ENCODE peak calls at places on chromosomes 1 and 21, in nine cellular contexts. One of them, this sample, is unnamed.

GRCh38 chr1:245657371-245657770 is 502.6 kb downstream of the KIF26B start:
- DNase-seq in uterus: no peak
- DNase-seq in heart left ventricle: no peak
- DNase-seq in right lobe of liver: no peak
- DNase-seq in tibial nerve: no peak
- DNase-seq in testis: no peak
- DNase-seq in esophagus squamous epithelium: no peak
- DNase-seq in gastrocnemius medialis: no peak
- DNase-seq in ovary: no peak
- DNase-seq in this sample: no peak

GRCh38 chr1:31980835-31981782 is 32.6 kb upstream of the KHDRBS1 start:
- DNase-seq in gastrocnemius medialis: no peak
- DNase-seq in esophagus squamous epithelium: no peak
- DNase-seq in heart left ventricle: no peak
- DNase-seq in uterus: no peak
- DNase-seq in right lobe of liver: no peak
- DNase-seq in testis: no peak
- DNase-seq in ovary: no peak
- DNase-seq in tibial nerve: no peak
- DNase-seq in this sample: no peak

GRCh38 chr1:150010388-150011115 is at the start of gene OTUD7B:
- DNase-seq in esophagus squamous epithelium: peak; percentile 9
- DNase-seq in gastrocnemius medialis: peak; percentile 91
- DNase-seq in tibial nerve: peak; percentile 75
- DNase-seq in ovary: peak; percentile 94
- DNase-seq in heart left ventricle: peak; percentile 89
- DNase-seq in right lobe of liver: peak; percentile 91
- DNase-seq in uterus: peak; percentile 91
- DNase-seq in testis: peak; percentile 89
- DNase-seq in this sample: peak; percentile 94

GRCh38 chr1:156152628-156153027 is 757 bp upstream of the SEMA4A start:
- DNase-seq in esophagus squamous epithelium: no peak
- DNase-seq in ovary: no peak
- DNase-seq in gastrocnemius medialis: no peak
- DNase-seq in tibial nerve: no peak
- DNase-seq in heart left ventricle: no peak
- DNase-seq in testis: no peak
- DNase-seq in right lobe of liver: no peak
- DNase-seq in uterus: no peak
- DNase-seq in this sample: no peak

GRCh38 chr1:229344139-229344538 is 1.3 kb upstream of the CCSAP start:
- DNase-seq in uterus: no peak
- DNase-seq in esophagus squamous epithelium: no peak
- DNase-seq in ovary: no peak
- DNase-seq in right lobe of liver: no peak
- DNase-seq in gastrocnemius medialis: no peak
- DNase-seq in heart left ventricle: no peak
- DNase-seq in tibial nerve: no peak
- DNase-seq in testis: no peak
- DNase-seq in this sample: no peak

GRCh38 chr21:43881918-43882317 is 16.9 kb downstream of the AGPAT3 start:
- DNase-seq in ovary: peak; percentile 19
- DNase-seq in gastrocnemius medialis: no peak
- DNase-seq in heart left ventricle: no peak
- DNase-seq in tibial nerve: no peak
- DNase-seq in testis: no peak
- DNase-seq in right lobe of liver: no peak
- DNase-seq in esophagus squamous epithelium: no peak
- DNase-seq in uterus: no peak
- DNase-seq in this sample: no peak

GRCh38 chr1:241707442-241707841 is 55.4 kb downstream of the WDR64 start:
- DNase-seq in uterus: no peak
- DNase-seq in esophagus squamous epithelium: no peak
- DNase-seq in ovary: no peak
- DNase-seq in tibial nerve: no peak
- DNase-seq in testis: no peak
- DNase-seq in right lobe of liver: no peak
- DNase-seq in heart left ventricle: no peak
- DNase-seq in gastrocnemius medialis: no peak
- DNase-seq in this sample: no peak

GRCh38 chr1:175548774-175549173 is 194.6 kb downstream of the TNR start:
- DNase-seq in uterus: no peak
- DNase-seq in right lobe of liver: no peak
- DNase-seq in heart left ventricle: no peak
- DNase-seq in esophagus squamous epithelium: no peak
- DNase-seq in testis: no peak
- DNase-seq in gastrocnemius medialis: no peak
- DNase-seq in tibial nerve: no peak
- DNase-seq in ovary: no peak
- DNase-seq in this sample: no peak

GRCh38 chr1:170881268-170882265 is 53.8 kb upstream of the MROH9 start:
- DNase-seq in right lobe of liver: no peak
- DNase-seq in testis: peak; percentile 31
- DNase-seq in esophagus squamous epithelium: no peak
- DNase-seq in heart left ventricle: no peak
- DNase-seq in gastrocnemius medialis: no peak
- DNase-seq in uterus: no peak
- DNase-seq in ovary: no peak
- DNase-seq in tibial nerve: peak; percentile 32
- DNase-seq in this sample: no peak

GRCh38 chr1:89041055-89041707 is 18.5 kb upstream of the GBP3 start:
- DNase-seq in testis: no peak
- DNase-seq in gastrocnemius medialis: no peak
- DNase-seq in uterus: no peak
- DNase-seq in ovary: no peak
- DNase-seq in heart left ventricle: no peak
- DNase-seq in esophagus squamous epithelium: no peak
- DNase-seq in tibial nerve: no peak
- DNase-seq in right lobe of liver: no peak
- DNase-seq in this sample: no peak

DNA sequence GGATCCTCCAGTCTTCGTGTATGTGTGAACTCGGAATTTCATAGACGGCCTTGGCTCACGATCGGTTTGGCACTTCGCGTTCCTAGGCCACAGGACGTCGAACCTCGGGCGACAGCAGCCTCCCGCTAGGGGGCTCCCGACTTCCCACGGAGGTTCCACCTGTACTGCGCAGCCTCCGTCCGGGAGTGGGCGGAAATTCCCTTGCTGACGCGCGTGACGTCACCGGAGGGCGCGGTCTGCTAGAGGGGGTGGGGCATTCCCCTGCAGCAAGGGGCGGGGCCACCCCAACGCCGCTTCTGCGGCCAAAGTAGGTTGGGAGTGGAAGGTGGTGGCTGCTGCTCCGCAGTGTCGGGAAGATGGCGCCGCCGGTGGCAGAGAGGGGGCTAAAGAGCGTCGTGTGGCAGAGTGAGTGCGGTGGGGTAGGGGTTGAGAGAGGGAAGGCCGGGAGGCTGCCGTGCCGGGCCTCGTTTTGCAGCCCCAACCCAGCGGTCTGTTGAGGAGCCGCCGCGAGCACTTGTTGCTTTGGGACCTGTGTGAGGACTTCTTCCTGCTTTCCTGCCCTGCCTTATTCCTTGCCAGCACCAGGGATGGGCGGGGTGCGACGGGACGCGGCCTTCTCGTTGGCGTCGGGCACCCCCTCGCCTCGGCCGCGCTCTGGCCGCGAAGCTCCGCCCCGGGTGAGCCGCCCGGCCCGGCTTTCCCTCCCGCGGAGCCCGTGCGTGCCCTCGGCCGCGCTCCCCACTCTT is at the start of gene STXBP3:
- DNase-seq in tibial nerve: peak; percentile 98
- DNase-seq in gastrocnemius medialis: peak; percentile 98
- DNase-seq in heart left ventricle: peak; percentile 99
- DNase-seq in ovary: peak; percentile 100
- DNase-seq in right lobe of liver: peak; percentile 100
- DNase-seq in testis: peak; percentile 98
- DNase-seq in uterus: peak; percentile 99
- DNase-seq in esophagus squamous epithelium: peak; percentile 92
- DNase-seq in this sample: peak; percentile 99
- TF ChIP-seq POLR2A in tibial nerve: peak; percentile 100
- TF ChIP-seq POLR2A in gastrocnemius medialis: peak; percentile 91
- TF ChIP-seq POLR2A in heart left ventricle: peak; percentile 98
- TF ChIP-seq POLR2A in ovary: peak; percentile 96
- TF ChIP-seq POLR2A in right lobe of liver: peak; percentile 98
- TF ChIP-seq POLR2A in testis: peak; percentile 98
- TF ChIP-seq POLR2A in uterus: peak; percentile 99
- TF ChIP-seq POLR2A in esophagus squamous epithelium: peak; percentile 100
- TF ChIP-seq POLR2A in this sample: peak; percentile 98

GRCh38 chr21:32413697-32414578 is 1.4 kb downstream of the EVA1C start:
- DNase-seq in tibial nerve: peak; percentile 43
- DNase-seq in heart left ventricle: no peak
- DNase-seq in esophagus squamous epithelium: no peak
- DNase-seq in ovary: no peak
- DNase-seq in gastrocnemius medialis: no peak
- DNase-seq in testis: peak; percentile 46
- DNase-seq in uterus: peak; percentile 64
- DNase-seq in right lobe of liver: no peak
- DNase-seq in this sample: peak; percentile 41

GRCh38 chr21:32412998-32413504 is 545 bp downstream of the EVA1C start:
- DNase-seq in heart left ventricle: peak; percentile 45
- DNase-seq in gastrocnemius medialis: peak; percentile 29
- DNase-seq in esophagus squamous epithelium: no peak
- DNase-seq in tibial nerve: peak; percentile 41
- DNase-seq in ovary: peak; percentile 69
- DNase-seq in right lobe of liver: peak; percentile 57
- DNase-seq in testis: peak; percentile 57
- DNase-seq in uterus: peak; percentile 61
- DNase-seq in this sample: peak; percentile 55

GRCh38 chr21:32411366-32412161 is 942 bp upstream of the EVA1C start:
- DNase-seq in tibial nerve: peak; percentile 90
- DNase-seq in right lobe of liver: peak; percentile 88
- DNase-seq in heart left ventricle: peak; percentile 91
- DNase-seq in gastrocnemius medialis: peak; percentile 83
- DNase-seq in testis: peak; percentile 93
- DNase-seq in ovary: peak; percentile 98
- DNase-seq in esophagus squamous epithelium: peak; percentile 10
- DNase-seq in uterus: peak; percentile 93
- DNase-seq in this sample: peak; percentile 86

GRCh38 chr21:32410916-32411315 is 1.6 kb upstream of the EVA1C start:
- DNase-seq in right lobe of liver: no peak
- DNase-seq in gastrocnemius medialis: no peak
- DNase-seq in tibial nerve: no peak
- DNase-seq in uterus: no peak
- DNase-seq in ovary: no peak
- DNase-seq in heart left ventricle: no peak
- DNase-seq in esophagus squamous epithelium: no peak
- DNase-seq in testis: no peak
- DNase-seq in this sample: no peak

GRCh38 chr21:32412162-32412997 is at the start of gene EVA1C:
- DNase-seq in heart left ventricle: peak; percentile 77
- DNase-seq in testis: peak; percentile 60
- DNase-seq in gastrocnemius medialis: peak; percentile 39
- DNase-seq in tibial nerve: peak; percentile 49
- DNase-seq in ovary: peak; percentile 86
- DNase-seq in right lobe of liver: peak; percentile 75
- DNase-seq in uterus: peak; percentile 77
- DNase-seq in esophagus squamous epithelium: no peak
- DNase-seq in this sample: peak; percentile 75
- TF ChIP-seq POLR2A in heart left ventricle: peak; percentile 33
- TF ChIP-seq POLR2A in testis: no peak
- TF ChIP-seq POLR2A in gastrocnemius medialis: peak; percentile 41
- TF ChIP-seq POLR2A in tibial nerve: peak; percentile 70
- TF ChIP-seq POLR2A in ovary: peak; percentile 28
- TF ChIP-seq POLR2A in right lobe of liver: peak; percentile 36
- TF ChIP-seq POLR2A in uterus: peak; percentile 76
- TF ChIP-seq POLR2A in esophagus squamous epithelium: no peak
- TF ChIP-seq POLR2A in this sample: no peak

GRCh38 chr1:66393586-66394334 is 140.2 kb upstream of the SGIP1 start:
- DNase-seq in testis: no peak
- DNase-seq in uterus: no peak
- DNase-seq in tibial nerve: no peak
- DNase-seq in right lobe of liver: no peak
- DNase-seq in esophagus squamous epithelium: no peak
- DNase-seq in heart left ventricle: no peak
- DNase-seq in gastrocnemius medialis: no peak
- DNase-seq in ovary: no peak
- DNase-seq in this sample: no peak

GRCh38 chr1:66397192-66397591 is 136.8 kb upstream of the SGIP1 start:
- DNase-seq in right lobe of liver: no peak
- DNase-seq in uterus: no peak
- DNase-seq in testis: no peak
- DNase-seq in heart left ventricle: no peak
- DNase-seq in tibial nerve: no peak
- DNase-seq in gastrocnemius medialis: no peak
- DNase-seq in esophagus squamous epithelium: no peak
- DNase-seq in ovary: no peak
- DNase-seq in this sample: no peak

GRCh38 chr1:66394603-66395002 is 139.3 kb upstream of the SGIP1 start:
- DNase-seq in heart left ventricle: no peak
- DNase-seq in right lobe of liver: no peak
- DNase-seq in gastrocnemius medialis: no peak
- DNase-seq in testis: no peak
- DNase-seq in uterus: no peak
- DNase-seq in tibial nerve: no peak
- DNase-seq in ovary: no peak
- DNase-seq in esophagus squamous epithelium: no peak
- DNase-seq in this sample: no peak

GRCh38 chr1:66395202-66396061 is 138.5 kb upstream of the SGIP1 start:
- DNase-seq in ovary: no peak
- DNase-seq in gastrocnemius medialis: no peak
- DNase-seq in testis: peak; percentile 27
- DNase-seq in heart left ventricle: no peak
- DNase-seq in tibial nerve: no peak
- DNase-seq in esophagus squamous epithelium: no peak
- DNase-seq in uterus: no peak
- DNase-seq in right lobe of liver: no peak
- DNase-seq in this sample: no peak

DNA sequence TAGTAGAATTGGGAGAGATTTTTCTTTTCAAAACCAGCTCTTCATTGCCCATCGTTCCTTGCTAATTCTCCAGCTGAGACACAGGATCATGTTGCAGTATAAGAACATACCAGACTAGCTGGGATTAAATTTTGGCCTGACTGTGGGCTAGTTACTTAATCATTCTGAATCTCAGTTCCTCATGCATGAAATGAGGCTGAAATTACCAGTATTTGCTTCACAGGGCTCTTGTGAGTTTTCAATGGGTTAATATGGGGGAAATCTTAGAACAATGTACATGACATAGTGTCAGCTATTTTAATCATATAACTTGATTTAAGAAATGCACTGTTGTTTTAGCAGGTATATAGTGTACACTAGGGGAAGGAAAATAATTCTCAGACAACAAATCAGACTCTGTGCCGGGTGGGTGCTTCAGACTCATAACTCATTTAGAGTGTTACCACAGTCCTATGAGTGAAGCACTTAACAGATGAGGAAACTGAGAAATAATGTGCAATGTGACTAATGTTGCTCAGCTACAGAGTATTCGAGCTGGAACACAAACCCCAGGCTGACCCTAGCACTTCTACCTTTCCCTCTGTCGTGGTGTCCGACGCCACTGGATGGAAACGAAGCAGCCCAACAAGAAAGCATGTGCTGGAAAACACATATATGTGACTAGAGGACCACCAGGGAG is 137.6 kb upstream of the SGIP1 start:
- DNase-seq in testis: no peak
- DNase-seq in ovary: no peak
- DNase-seq in heart left ventricle: no peak
- DNase-seq in right lobe of liver: no peak
- DNase-seq in esophagus squamous epithelium: no peak
- DNase-seq in uterus: no peak
- DNase-seq in tibial nerve: no peak
- DNase-seq in gastrocnemius medialis: no peak
- DNase-seq in this sample: no peak
- TF ChIP-seq POLR2A in testis: no peak
- TF ChIP-seq POLR2A in ovary: no peak
- TF ChIP-seq POLR2A in heart left ventricle: no peak
- TF ChIP-seq POLR2A in right lobe of liver: no peak
- TF ChIP-seq POLR2A in esophagus squamous epithelium: no peak
- TF ChIP-seq POLR2A in uterus: no peak
- TF ChIP-seq POLR2A in tibial nerve: no peak
- TF ChIP-seq POLR2A in gastrocnemius medialis: no peak
- TF ChIP-seq POLR2A in this sample: no peak

GRCh38 chr1:12480748-12481362 is 137.2 kb downstream of the DHRS3 start:
- DNase-seq in tibial nerve: no peak
- DNase-seq in esophagus squamous epithelium: no peak
- DNase-seq in heart left ventricle: no peak
- DNase-seq in testis: no peak
- DNase-seq in uterus: no peak
- DNase-seq in gastrocnemius medialis: no peak
- DNase-seq in right lobe of liver: no peak
- DNase-seq in ovary: no peak
- DNase-seq in this sample: no peak
- TF ChIP-seq POLR2A in tibial nerve: no peak
- TF ChIP-seq POLR2A in esophagus squamous epithelium: no peak
- TF ChIP-seq POLR2A in heart left ventricle: no peak
- TF ChIP-seq POLR2A in testis: no peak
- TF ChIP-seq POLR2A in uterus: no peak
- TF ChIP-seq POLR2A in gastrocnemius medialis: no peak
- TF ChIP-seq POLR2A in right lobe of liver: no peak
- TF ChIP-seq POLR2A in ovary: no peak
- TF ChIP-seq POLR2A in this sample: no peak

This sample was measured in erythroblast.